ENCODE peak calls at places on chromosome 14, in five cellular contexts. V is progenitor cell of endocrine pancreas, M is left lung, P is cardiac fibroblast, S is stomach. C is an unnamed sample.

GRCh38 chr14:24190416-24190815 is 1.8 kb upstream of the IPO4 start:
- DNase-seq in V (no peak), M (no peak), P (no peak), S (no peak), C (no peak)

GRCh38 chr14:104968541-104969401 is 9.4 kb downstream of the AHNAK2 start:
- DNase-seq in V (no peak), M (no peak), P (peak), S (no peak), C (no peak)

GRCh38 chr14:74620497-74620921 is 8.5 kb upstream of the LTBP2 start:
- DNase-seq in V (no peak), M (no peak), P (peak), S (no peak), C (peak)

GRCh38 chr14:90177537-90178189 is 78.7 kb upstream of the PSMC1 start:
- DNase-seq in V (no peak), M (no peak), P (no peak), S (no peak), C (no peak)

GRCh38 chr14:85572845-85573244 is 42.9 kb downstream of the FLRT2 start:
- DNase-seq in V (no peak), M (no peak), P (peak), S (no peak), C (no peak)

GRCh38 chr14:91320266-91320665 is 75.8 kb upstream of the GPR68 start:
- DNase-seq in V (no peak), M (no peak), P (no peak), S (no peak), C (no peak)

GRCh38 chr14:61537567-61538463 is 157.5 kb upstream of the HIF1A start:
- DNase-seq in V (no peak), M (peak), P (peak), S (peak), C (peak)

GRCh38 chr14:70530417-70530816 is 4.4 kb downstream of the ADAM20 start:
- DNase-seq in V (no peak), M (no peak), P (no peak), S (no peak), C (no peak)

GRCh38 chr14:51165415-51165814 is 70.5 kb upstream of the TRIM9 start:
- DNase-seq in V (no peak), M (no peak), P (peak), S (no peak), C (no peak)

GRCh38 chr14:104677506-104678332 is 11.7 kb upstream of the INF2 start:
- DNase-seq in V (peak), M (peak), P (peak), S (peak), C (peak)

GRCh38 chr14:51138353-51139103 is 43.6 kb upstream of the TRIM9 start:
- DNase-seq in V (no peak), M (no peak), P (no peak), S (no peak), C (no peak)

GRCh38 chr14:20262642-20263128 is 23.6 kb downstream of the OR11H4 start:
- DNase-seq in V (no peak), M (no peak), P (peak), S (no peak), C (no peak)

GRCh38 chr14:64755661-64756265 is 51.5 kb downstream of the PLEKHG3 start:
- DNase-seq in V (no peak), M (no peak), P (no peak), S (no peak), C (peak)

GRCh38 chr14:99684356-99684952 is 356 bp downstream of the CYP46A1 start:
- DNase-seq in V (no peak), M (no peak), P (no peak), S (no peak), C (peak)

GRCh38 chr14:100108840-100109593 is 43.8 kb downstream of the EVL start:
- DNase-seq in V (no peak), M (peak), P (no peak), S (no peak), C (no peak)

GRCh38 chr14:53260286-53260685 is 107.2 kb upstream of the DDHD1 start:
- DNase-seq in V (no peak), M (no peak), P (no peak), S (no peak), C (no peak)

GRCh38 chr14:81485372-81485771 is 48.3 kb downstream of the SEL1L start:
- DNase-seq in V (no peak), M (no peak), P (no peak), S (no peak), C (peak)

GRCh38 chr14:24273422-24273998 is 2.1 kb upstream of the RABGGTA start:
- DNase-seq in V (no peak), M (no peak), P (no peak), S (no peak), C (no peak)

GRCh38 chr14:33317675-33318074 is 379.0 kb downstream of the NPAS3 start:
- DNase-seq in V (no peak), M (no peak), P (no peak), S (no peak), C (no peak)

GRCh38 chr14:99127651-99128167 is 144.3 kb downstream of the BCL11B start:
- DNase-seq in V (no peak), M (no peak), P (peak), S (peak), C (no peak)

GRCh38 chr14:31207287-31207745 is 277 bp downstream of the HECTD1 start:
- DNase-seq in V (no peak), M (no peak), P (no peak), S (no peak), C (no peak)

GRCh38 chr14:97380539-97380941 is 583.4 kb downstream of the VRK1 start:
- DNase-seq in V (no peak), M (no peak), P (no peak), S (no peak), C (peak)

GRCh38 chr14:102316048-102316745 is 3.3 kb upstream of the ZNF839 start:
- DNase-seq in V (no peak), M (no peak), P (peak), S (no peak), C (peak)

GRCh38 chr14:51419685-51420084 is 179.6 kb downstream of the TMX1 start:
- DNase-seq in V (no peak), M (no peak), P (no peak), S (no peak), C (peak)

GRCh38 chr14:98819867-98820206 is 452.2 kb downstream of the BCL11B start:
- DNase-seq in V (no peak), M (no peak), P (no peak), S (no peak), C (no peak)

GRCh38 chr14:89429206-89430091 is 12.4 kb upstream of the FOXN3 start:
- DNase-seq in V (no peak), M (no peak), P (no peak), S (no peak), C (peak)

GRCh38 chr14:28097585-28097984 is 669.0 kb upstream of the FOXG1 start:
- DNase-seq in V (no peak), M (no peak), P (no peak), S (no peak), C (no peak)

GRCh38 chr14:37122919-37123639 is 49.3 kb downstream of the SLC25A21 start:
- DNase-seq in V (no peak), M (no peak), P (no peak), S (no peak), C (no peak)

GRCh38 chr14:26941521-26941920 is 343.7 kb upstream of the NOVA1 start:
- DNase-seq in V (no peak), M (no peak), P (no peak), S (no peak), C (no peak)

GRCh38 chr14:91870001-91870400 is 2.7 kb upstream of the TC2N start:
- DNase-seq in V (no peak), M (no peak), P (no peak), S (no peak), C (peak)

GRCh38 chr14:99879401-99880295 is 86.4 kb downstream of the EML1 start:
- DNase-seq in V (no peak), M (no peak), P (peak), S (no peak), C (no peak)

GRCh38 chr14:104772707-104773504 is 20.0 kb downstream of the SIVA1 start:
- DNase-seq in V (no peak), M (no peak), P (no peak), S (no peak), C (no peak)

GRCh38 chr14:63677891-63678379 is 36.3 kb upstream of the WDR89 start:
- DNase-seq in V (no peak), M (no peak), P (peak), S (no peak), C (no peak)

GRCh38 chr14:53715390-53715730 is 241.3 kb downstream of the BMP4 start:
- DNase-seq in V (no peak), M (no peak), P (peak), S (no peak), C (no peak)

GRCh38 chr14:50039120-50039517 is 77.3 kb downstream of the VCPKMT start:
- DNase-seq in V (no peak), M (no peak), P (no peak), S (no peak), C (no peak)

GRCh38 chr14:67335781-67336180 is 23.8 kb downstream of the ATP6V1D start:
- DNase-seq in V (no peak), M (no peak), P (peak), S (no peak), C (peak)

GRCh38 chr14:20387577-20387976 is 25.7 kb downstream of the TEP1 start:
- DNase-seq in V (no peak), M (no peak), P (no peak), S (no peak), C (no peak)

GRCh38 chr14:96574633-96575191 is 72.5 kb downstream of the PAPOLA start:
- DNase-seq in V (no peak), M (no peak), P (peak), S (no peak), C (no peak)

DNA sequence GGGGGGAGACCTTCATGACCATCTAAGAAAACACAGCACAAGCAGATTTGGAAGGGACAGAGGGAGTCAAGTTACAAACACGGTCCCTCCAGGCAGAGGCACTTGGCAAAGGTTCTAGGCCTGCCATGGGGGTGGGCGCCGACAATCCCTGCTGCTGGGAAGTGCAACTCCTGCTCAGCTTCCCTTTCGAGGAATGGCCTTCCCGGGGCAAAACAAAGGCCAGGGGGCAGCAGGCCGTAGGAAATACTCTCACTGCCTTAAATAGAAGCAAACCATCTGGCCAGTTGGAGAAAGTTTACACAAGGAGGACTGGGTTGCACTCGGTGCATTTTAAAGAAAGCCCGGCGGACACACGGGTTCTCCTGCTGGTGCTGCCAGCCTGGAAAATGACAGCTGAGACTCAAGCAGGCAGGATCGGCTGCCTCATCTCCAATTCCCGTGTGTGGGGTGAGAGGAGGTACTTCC is 65.8 kb downstream of the ITPK1 start:
- DNase-seq in V (no peak), M (no peak), P (peak), S (peak), C (no peak)
- TF ChIP-seq CTCF in V (no peak), M (no peak), P (no peak), S (no peak), C (no peak)

GRCh38 chr14:38605193-38606114 is 349.6 kb upstream of the CLEC14A start:
- DNase-seq in V (no peak), M (no peak), P (peak), S (no peak), C (no peak)
- TF ChIP-seq CTCF in V (peak), M (no peak), P (no peak), S (no peak), C (no peak)

GRCh38 chr14:77033622-77034521 is 5.4 kb upstream of the IRF2BPL start:
- DNase-seq in V (peak), M (peak), P (peak), S (peak), C (peak)
- TF ChIP-seq CTCF in V (no peak), M (no peak), P (no peak), S (no peak), C (no peak)

DNA sequence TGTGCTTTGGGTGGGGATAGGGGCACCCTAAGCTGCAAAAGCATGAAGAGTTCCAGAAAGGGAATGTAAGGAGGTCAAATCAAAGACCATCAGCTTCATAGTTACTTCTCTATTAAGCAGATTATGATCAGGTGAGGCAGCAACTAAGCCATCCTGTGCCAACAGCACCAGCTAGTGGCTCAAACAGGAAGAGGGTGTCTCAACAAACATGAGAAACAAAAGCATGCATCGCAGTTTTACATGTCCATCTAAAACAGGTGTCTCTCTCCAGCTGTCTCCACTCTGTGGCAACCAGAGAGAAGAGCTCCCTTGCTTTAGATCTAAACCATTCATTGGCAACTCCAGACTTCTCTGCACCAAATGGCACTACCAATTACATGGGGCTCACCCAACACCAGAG is 52.9 kb downstream of the ACTN1 start:
- DNase-seq in V (no peak), M (no peak), P (no peak), S (no peak), C (peak)
- TF ChIP-seq CTCF in V (peak), M (no peak), P (peak), S (no peak), C (peak)

DNA sequence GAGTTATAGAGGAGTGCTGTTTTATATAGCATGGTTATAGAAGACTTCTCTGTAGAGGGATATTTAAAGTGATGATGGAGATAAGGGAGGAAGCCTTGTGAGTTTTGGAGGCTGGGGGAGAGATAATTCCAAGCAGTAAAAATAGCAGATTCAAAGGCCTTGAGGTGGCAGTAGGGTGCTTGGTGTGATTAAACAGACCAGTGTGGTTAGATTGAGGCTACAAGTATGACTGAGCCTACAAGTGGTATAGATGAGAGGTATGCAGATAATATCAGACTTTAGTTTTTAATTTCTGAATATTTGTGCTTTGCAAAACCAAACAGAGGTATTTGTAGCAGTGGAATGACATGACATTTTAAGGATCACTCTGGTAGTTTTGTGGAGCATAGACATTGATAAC is 20.3 kb downstream of the FANCM start:
- DNase-seq in V (no peak), M (no peak), P (peak), S (no peak), C (no peak)
- TF ChIP-seq CTCF in V (no peak), M (no peak), P (no peak), S (no peak), C (no peak)

GRCh38 chr14:59422069-59422881 is 42.9 kb downstream of the GPR135 start:
- DNase-seq in V (no peak), M (no peak), P (no peak), S (no peak), C (no peak)
- TF ChIP-seq CTCF in V (no peak), M (no peak), P (peak), S (no peak), C (no peak)

GRCh38 chr14:58643366-58643765 is 5.6 kb downstream of the DACT1 start:
- DNase-seq in V (no peak), M (no peak), P (no peak), S (no peak), C (no peak)

GRCh38 chr14:58639842-58640484 is 2.2 kb downstream of the DACT1 start:
- DNase-seq in V (no peak), M (no peak), P (peak), S (no peak), C (peak)

GRCh38 chr14:58640959-58641358 is 3.2 kb downstream of the DACT1 start:
- DNase-seq in V (no peak), M (no peak), P (no peak), S (no peak), C (no peak)

GRCh38 chr14:58638231-58639205 is 756 bp downstream of the DACT1 start:
- DNase-seq in V (no peak), M (peak), P (peak), S (no peak), C (peak)

DNA sequence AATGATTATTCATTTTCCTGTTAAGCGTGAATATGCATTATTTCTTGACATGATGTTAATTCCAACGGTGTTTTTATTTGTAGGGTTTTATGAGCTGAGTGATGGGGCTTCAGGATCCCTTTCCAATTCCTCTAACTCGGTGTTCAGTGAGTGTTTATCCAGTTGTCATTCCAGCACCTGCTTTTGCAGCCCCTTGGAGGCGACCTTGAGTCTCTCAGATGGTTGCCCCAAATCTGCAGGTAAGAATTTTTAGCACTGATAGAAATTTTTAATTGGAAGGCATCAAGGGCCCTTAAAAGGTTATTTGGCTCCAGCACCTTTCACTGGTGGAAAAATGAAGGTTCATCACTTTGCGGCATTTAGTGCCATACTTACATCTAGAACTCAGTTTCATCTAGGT is 3.7 kb downstream of the DACT1 start:
- DNase-seq in V (no peak), M (no peak), P (no peak), S (no peak), C (no peak)
- TF ChIP-seq CTCF in V (peak), M (no peak), P (peak), S (no peak), C (no peak)

GRCh38 chr14:45947785-45948184 is 694.8 kb upstream of the MIS18BP1 start:
- DNase-seq in V (no peak), M (no peak), P (no peak), S (no peak), C (no peak)
- TF ChIP-seq CTCF in V (no peak), M (no peak), P (no peak), S (no peak), C (no peak)

DNA sequence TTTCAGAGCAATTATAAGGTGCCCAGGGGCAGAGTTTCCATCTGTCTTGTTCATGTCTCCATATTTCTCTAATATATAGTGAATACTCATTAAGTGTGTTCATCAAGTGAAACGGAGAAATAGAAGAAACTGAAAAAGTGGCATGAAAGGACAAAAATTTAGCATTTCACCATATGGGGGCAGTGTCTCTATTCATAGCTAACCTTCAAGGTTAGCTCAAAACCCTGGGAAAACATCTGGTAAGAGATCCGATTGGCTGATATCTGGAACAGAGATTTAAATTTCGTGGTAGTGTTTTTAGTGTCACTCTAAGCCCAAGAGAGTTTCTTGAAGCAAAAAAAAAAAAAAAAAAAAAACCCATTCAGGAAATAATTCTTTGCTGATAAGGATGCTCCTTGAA is 367.5 kb downstream of the DAD1 start:
- DNase-seq in V (no peak), M (no peak), P (peak), S (no peak), C (no peak)
- TF ChIP-seq CTCF in V (peak), M (peak), P (peak), S (no peak), C (no peak)

C was measured in activated CD8-positive, alpha-beta T cell treated with anti-CD3 and anti-CD28 coated beads for 36 hours.